ENCODE peak calls at places on chromosomes 4 and X, in seven cellular contexts. J is NCI-H1105; F is RWPE1; X is stimulated activated naive CD4-positive, alpha-beta T cell; D is body of pancreas; Z is retina; R is CD8-positive, alpha-beta memory T cell. T is an unnamed sample.
A peak's percentile ranks its signal among the peaks of the same experiment; 100 is the strongest.

GRCh38 chrX:53422915-53423268 is 219 bp downstream of the RIBC1 start:
- DNase-seq in J (no peak), F (no peak), X (no peak), D (no peak), Z (no peak), R (no peak), T (no peak)

GRCh38 chrX:18290200-18290599 is 64.3 kb downstream of the SCML2 start:
- DNase-seq in J (no peak), F (no peak), X (no peak), D (no peak), Z (no peak), R (no peak), T (no peak)

GRCh38 chrX:84046403-84046984 is 141.5 kb downstream of the RPS6KA6 start:
- DNase-seq in J (peak; percentile 9), F (peak; percentile 2), X (peak; percentile 17), D (peak; percentile 23), Z (peak; percentile 25), R (no peak), T (no peak)

GRCh38 chr4:74632634-74633033 is 161.7 kb downstream of the BTC start:
- DNase-seq in J (no peak), F (peak; percentile 88), X (peak; percentile 75), D (no peak), Z (no peak), R (no peak), T (no peak)

GRCh38 chr4:71209161-71209560 is 129.7 kb upstream of the SLC4A4 start:
- DNase-seq in J (no peak), F (no peak), X (no peak), D (no peak), Z (no peak), R (no peak), T (no peak)

GRCh38 chr4:17587094-17587822 is 10.3 kb downstream of the LAP3 start:
- DNase-seq in J (no peak), F (no peak), X (no peak), D (no peak), Z (peak; percentile 31), R (no peak), T (no peak)

GRCh38 chr4:168551945-168552695 is 55.3 kb downstream of the PALLD start:
- DNase-seq in J (no peak), F (no peak), X (peak; percentile 7), D (no peak), Z (no peak), R (no peak), T (no peak)

GRCh38 chrX:101195442-101196173 is 24.0 kb upstream of the DRP2 start:
- DNase-seq in J (no peak), F (no peak), X (no peak), D (no peak), Z (no peak), R (no peak), T (no peak)

GRCh38 chr4:147984065-147984777 is 252.3 kb downstream of the ARHGAP10 start:
- DNase-seq in J (peak; percentile 1), F (peak; percentile 53), X (peak; percentile 1), D (no peak), Z (peak; percentile 40), R (no peak), T (no peak)

T was measured in activated gamma-delta T cell treated with Interleukin-2 at 50 U/mL for 16 hours.